ENCODE peak calls at places on chromosomes 13 and 19, in ten cellular contexts. P is esophagus squamous epithelium, Z is NB4, C is uterus, N is body of pancreas, Y is ovary, A is heart left ventricle, V is suprapubic skin, I is thyroid gland, K is A549. L is an unnamed sample.

GRCh38 chr13:114065141-114065925 is 67.1 kb downstream of the RASA3 start:
- DNase-seq in A (peak; percentile 87), N (peak; percentile 80), I (peak; percentile 66), Z (peak; percentile 99), C (peak; percentile 90), Y (peak; percentile 88), V (peak; percentile 93), K (peak; percentile 65), P (peak; percentile 59), L (peak; percentile 98)

GRCh38 chr13:63586467-63586866 is 2170.8 kb upstream of the PCDH20 start:
- DNase-seq in V (no peak), Y (no peak), N (no peak), I (no peak), K (no peak), A (no peak), Z (no peak), C (no peak), P (no peak), L (no peak)

GRCh38 chr19:33740811-33741396 is 55.8 kb upstream of the KCTD15 start:
- DNase-seq in I (peak; percentile 35), Z (peak; percentile 38), C (no peak), Y (peak; percentile 23), V (no peak), K (peak; percentile 54), P (no peak), A (no peak), N (peak; percentile 45), L (no peak)

GRCh38 chr19:48216933-48217332 is 38.8 kb downstream of the CARD8 start:
- DNase-seq in N (no peak), Y (no peak), V (no peak), A (no peak), P (no peak), C (no peak), I (no peak), K (no peak), Z (no peak), L (no peak)

GRCh38 chr19:4375620-4376228 is 24.6 kb downstream of the SH3GL1 start:
- DNase-seq in N (peak; percentile 69), K (no peak), V (peak; percentile 73), I (no peak), C (peak; percentile 52), Z (peak; percentile 90), P (no peak), Y (peak; percentile 46), A (peak; percentile 50), L (no peak)

GRCh38 chr19:35887197-35887596 is 13.1 kb downstream of the NFKBID start:
- DNase-seq in P (no peak), A (no peak), K (no peak), C (no peak), I (no peak), N (no peak), V (no peak), Z (no peak), Y (no peak), L (no peak)

GRCh38 chr19:47257411-47258169 is 1.3 kb downstream of the CCDC9 start:
- DNase-seq in Y (peak; percentile 65), N (no peak), C (peak; percentile 57), K (no peak), Z (peak; percentile 54), P (peak; percentile 93), I (no peak), A (no peak), V (no peak), L (no peak)

GRCh38 chr13:114043421-114044053 is 69.7 kb upstream of the C13orf46 start:
- DNase-seq in N (peak; percentile 56), K (peak; percentile 62), P (peak; percentile 21), C (peak; percentile 76), Y (peak; percentile 76), A (peak; percentile 90), I (no peak), Z (peak; percentile 99), V (peak; percentile 88), L (no peak)

GRCh38 chr13:65943711-65944110 is 1286.4 kb downstream of the PCDH9 start:
- DNase-seq in V (no peak), N (no peak), I (no peak), P (no peak), A (no peak), Y (no peak), Z (no peak), C (no peak), K (no peak), L (no peak)

GRCh38 chr19:39224910-39225309 is 19.9 kb downstream of the IFNL3 start:
- DNase-seq in C (no peak), A (no peak), P (no peak), N (no peak), I (no peak), Z (peak; percentile 38), K (no peak), Y (no peak), V (no peak), L (no peak)

GRCh38 chr13:44155422-44156293 is 218.0 kb upstream of the SERP2 start:
- DNase-seq in N (peak; percentile 77), V (peak; percentile 67), A (peak; percentile 66), K (no peak), Y (peak; percentile 61), Z (no peak), I (peak; percentile 78), P (no peak), C (peak; percentile 86), L (peak; percentile 89)

GRCh38 chr19:47379398-47379938 is 30.4 kb downstream of the DHX34 start:
- DNase-seq in C (no peak), Z (peak; percentile 24), K (no peak), V (no peak), A (no peak), I (no peak), P (no peak), N (peak; percentile 35), Y (no peak), L (no peak)

GRCh38 chr13:47211106-47211505 is 314.3 kb upstream of the HTR2A start:
- DNase-seq in I (no peak), P (no peak), A (no peak), Y (no peak), N (no peak), Z (no peak), C (no peak), K (no peak), V (no peak), L (no peak)

GRCh38 chr13:26074706-26075105 is 22.9 kb upstream of the SHISA2 start:
- DNase-seq in Y (no peak), P (no peak), C (no peak), Z (no peak), N (no peak), K (no peak), I (peak; percentile 74), A (no peak), V (no peak), L (peak; percentile 57)

DNA sequence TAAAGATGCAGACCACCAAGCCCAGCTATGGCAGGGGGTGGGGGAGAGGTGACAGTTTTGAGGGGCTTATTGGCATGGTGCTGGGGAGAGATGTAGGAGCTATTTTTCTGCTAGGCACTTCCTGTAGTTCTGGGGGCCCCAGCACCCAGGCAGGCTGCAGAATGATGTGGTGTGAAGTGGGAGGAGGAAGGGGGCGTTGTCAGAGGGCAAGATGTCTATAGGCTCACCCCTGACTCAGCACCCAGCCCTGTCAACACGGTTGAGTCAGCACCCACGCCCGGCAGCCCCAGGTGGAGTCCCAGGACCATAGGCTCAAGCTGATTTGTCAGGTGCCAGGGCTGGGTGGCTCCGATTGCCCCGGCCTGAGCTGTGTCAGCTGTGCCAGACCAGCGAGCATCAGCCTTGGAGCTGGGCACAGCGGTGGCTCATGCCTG is 5.8 kb downstream of the KLF2 start:
- DNase-seq in P (peak; percentile 57), Y (peak; percentile 65), Z (peak; percentile 76), V (peak; percentile 91), N (peak; percentile 63), K (peak; percentile 72), I (peak; percentile 49), A (peak; percentile 75), C (peak; percentile 54), L (no peak)
- TF ChIP-seq POLR2A in P (no peak), Y (peak; percentile 14), Z (no peak), V (no peak), N (no peak), K (no peak), I (no peak), A (no peak), C (no peak), L (peak; percentile 23)

GRCh38 chr19:23404676-23405075 is 9.4 kb upstream of the ZNF91 start:
- DNase-seq in N (no peak), K (no peak), P (no peak), V (no peak), Z (no peak), I (no peak), Y (no peak), C (no peak), A (no peak), L (no peak)

GRCh38 chr19:23403024-23403423 is 7.8 kb upstream of the ZNF91 start:
- DNase-seq in Y (no peak), I (no peak), V (no peak), A (no peak), P (no peak), N (no peak), Z (no peak), C (no peak), K (no peak), L (no peak)

GRCh38 chr19:23403581-23404324 is 8.5 kb upstream of the ZNF91 start:
- DNase-seq in V (no peak), C (no peak), I (no peak), P (no peak), Y (no peak), Z (no peak), A (no peak), N (peak; percentile 77), K (no peak), L (peak; percentile 55)

GRCh38 chr19:23401086-23401485 is 5.8 kb upstream of the ZNF91 start:
- DNase-seq in V (no peak), C (no peak), A (no peak), P (no peak), Z (no peak), N (no peak), I (no peak), K (no peak), Y (no peak), L (peak; percentile 14)

GRCh38 chr19:23402388-23402787 is 7.1 kb upstream of the ZNF91 start:
- DNase-seq in Y (no peak), Z (peak; percentile 30), C (no peak), I (no peak), P (no peak), N (no peak), K (no peak), V (no peak), A (no peak), L (peak; percentile 89)
- H3K4me3 ChIP-seq in Y (no peak overlapping the region), Z (no peak overlapping the region), C (no peak overlapping the region), I (no peak overlapping the region), P (no peak overlapping the region), N (no peak overlapping the region), K (no peak overlapping the region), V (no peak overlapping the region), A (no peak overlapping the region), L (no peak overlapping the region)

GRCh38 chr19:11035441-11036377 is 53.6 kb upstream of the LDLR start:
- DNase-seq in I (peak; percentile 95), Z (peak; percentile 91), A (peak; percentile 95), V (peak; percentile 93), C (peak; percentile 89), P (peak; percentile 44), Y (peak; percentile 92), N (peak; percentile 96), K (peak; percentile 84), L (peak; percentile 95)
- TF ChIP-seq POLR2A in I (no peak), Z (no peak), A (no peak), V (no peak), C (no peak), P (no peak), Y (no peak), N (no peak), K (no peak), L (no peak)

GRCh38 chr13:23570931-23571330 is 719 bp downstream of the TNFRSF19 start:
- DNase-seq in Z (no peak), P (no peak), A (no peak), I (no peak), Y (no peak), N (no peak), V (no peak), K (no peak), C (no peak), L (no peak)
- H3K4me3 ChIP-seq in Z (no peak overlapping the region), P (peak overlapping the region; percentile 24), A (peak overlapping the region; percentile 62), I (no peak overlapping the region), Y (no peak overlapping the region), N (no peak overlapping the region), V (peak overlapping the region; percentile 33), K (no peak overlapping the region), C (no peak overlapping the region), L (peak overlapping the region; percentile 31)